ENCODE peak calls at places on chromosomes 2 and 18, in four cellular contexts. One of them, this sample, is unnamed.

GRCh38 chr2:54008439-54008838 is 37.6 kb upstream of the PSME4 start:
- DNase-seq in GM23248: no peak
- DNase-seq in mammary epithelial cell: no peak
- DNase-seq in PC-3: no peak
- DNase-seq in this sample: no peak

GRCh38 chr18:21004721-21005120 is 106.9 kb downstream of the ROCK1 start:
- DNase-seq in GM23248: peak; percentile 96
- DNase-seq in mammary epithelial cell: peak; percentile 14
- DNase-seq in PC-3: no peak
- DNase-seq in this sample: peak; percentile 67

GRCh38 chr2:174846218-174846617 is 81.9 kb upstream of the CHRNA1 start:
- DNase-seq in GM23248: peak; percentile 39
- DNase-seq in mammary epithelial cell: peak; percentile 4
- DNase-seq in PC-3: no peak
- DNase-seq in this sample: peak; percentile 60

GRCh38 chr2:174634130-174635014 is 36.8 kb upstream of the WIPF1 start:
- DNase-seq in GM23248: peak; percentile 58
- DNase-seq in mammary epithelial cell: no peak
- DNase-seq in PC-3: no peak
- DNase-seq in this sample: no peak

GRCh38 chr2:85325466-85325811 is 2.4 kb downstream of the TGOLN2 start:
- DNase-seq in GM23248: no peak
- DNase-seq in mammary epithelial cell: no peak
- DNase-seq in PC-3: no peak
- DNase-seq in this sample: no peak

GRCh38 chr2:181106789-181107418 is 126.5 kb downstream of the UBE2E3 start:
- DNase-seq in GM23248: peak; percentile 86
- DNase-seq in mammary epithelial cell: peak; percentile 86
- DNase-seq in PC-3: peak; percentile 88
- DNase-seq in this sample: peak; percentile 94

GRCh38 chr2:227106845-227107759 is 56.9 kb downstream of the COL4A4 start:
- DNase-seq in GM23248: peak; percentile 78
- DNase-seq in mammary epithelial cell: peak; percentile 30
- DNase-seq in PC-3: peak; percentile 81
- DNase-seq in this sample: peak; percentile 52

GRCh38 chr2:216315817-216316603 is 56.3 kb downstream of the MARCHF4 start:
- DNase-seq in GM23248: peak; percentile 87
- DNase-seq in mammary epithelial cell: peak; percentile 71
- DNase-seq in PC-3: peak; percentile 81
- DNase-seq in this sample: peak; percentile 78

GRCh38 chr2:227703961-227704360 is 13.9 kb downstream of the SLC19A3 start:
- DNase-seq in GM23248: peak; percentile 77
- DNase-seq in mammary epithelial cell: peak; percentile 39
- DNase-seq in PC-3: peak; percentile 77
- DNase-seq in this sample: peak; percentile 36

GRCh38 chr2:172062402-172063004 is 22.8 kb upstream of the DLX1 start:
- DNase-seq in GM23248: no peak
- DNase-seq in mammary epithelial cell: no peak
- DNase-seq in PC-3: no peak
- DNase-seq in this sample: no peak

GRCh38 chr2:85737481-85737880 is 16.3 kb upstream of the ATOH8 start:
- DNase-seq in GM23248: peak; percentile 97
- DNase-seq in mammary epithelial cell: peak; percentile 41
- DNase-seq in PC-3: peak; percentile 22
- DNase-seq in this sample: peak; percentile 88

DNA sequence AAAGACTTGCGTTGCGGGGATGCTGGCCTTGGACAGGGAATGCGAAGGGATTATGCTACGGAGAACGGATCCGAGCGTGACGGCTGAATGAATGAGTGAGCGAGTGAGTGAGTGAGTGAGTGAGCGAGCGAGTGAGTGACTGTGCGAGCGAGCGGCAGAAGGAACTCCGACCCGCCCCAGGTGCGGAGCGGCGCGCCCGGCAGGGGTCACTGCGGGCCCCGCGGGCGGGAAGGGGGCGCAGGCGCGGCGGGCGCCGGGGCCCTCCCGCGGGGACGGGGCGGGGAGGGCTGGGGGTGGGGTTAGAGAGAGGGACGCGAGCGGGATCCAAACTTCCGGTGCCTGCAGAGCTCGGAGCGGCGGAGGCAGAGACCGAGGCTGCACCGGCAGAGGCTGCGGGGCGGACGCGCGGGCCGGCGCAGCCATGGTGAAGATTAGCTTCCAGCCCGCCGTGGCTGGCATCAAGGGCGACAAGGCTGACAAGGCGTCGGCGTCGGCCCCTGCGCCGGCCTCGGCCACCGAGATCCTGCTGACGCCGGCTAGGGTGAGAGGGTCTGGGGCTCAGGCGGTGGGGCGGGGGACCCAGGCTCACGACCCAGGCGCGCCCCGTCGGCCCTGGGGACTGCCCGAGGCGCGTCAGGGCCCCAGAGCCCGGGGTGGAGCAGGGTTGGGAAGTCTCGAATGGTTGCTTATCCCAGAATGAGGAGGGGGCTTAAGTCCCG is at the start of gene ITM2C:
- DNase-seq in GM23248: peak; percentile 70
- DNase-seq in mammary epithelial cell: peak; percentile 53
- DNase-seq in PC-3: peak; percentile 76
- DNase-seq in this sample: peak; percentile 66
- H3K9ac ChIP-seq in GM23248: peak within 1 kb of the TSS; percentile 60
- H3K9ac ChIP-seq in mammary epithelial cell: no peak within 1 kb of the TSS
- H3K9ac ChIP-seq in PC-3: peak within 1 kb of the TSS; percentile 75
- H3K9ac ChIP-seq in this sample: peak within 1 kb of the TSS; percentile 74

DNA sequence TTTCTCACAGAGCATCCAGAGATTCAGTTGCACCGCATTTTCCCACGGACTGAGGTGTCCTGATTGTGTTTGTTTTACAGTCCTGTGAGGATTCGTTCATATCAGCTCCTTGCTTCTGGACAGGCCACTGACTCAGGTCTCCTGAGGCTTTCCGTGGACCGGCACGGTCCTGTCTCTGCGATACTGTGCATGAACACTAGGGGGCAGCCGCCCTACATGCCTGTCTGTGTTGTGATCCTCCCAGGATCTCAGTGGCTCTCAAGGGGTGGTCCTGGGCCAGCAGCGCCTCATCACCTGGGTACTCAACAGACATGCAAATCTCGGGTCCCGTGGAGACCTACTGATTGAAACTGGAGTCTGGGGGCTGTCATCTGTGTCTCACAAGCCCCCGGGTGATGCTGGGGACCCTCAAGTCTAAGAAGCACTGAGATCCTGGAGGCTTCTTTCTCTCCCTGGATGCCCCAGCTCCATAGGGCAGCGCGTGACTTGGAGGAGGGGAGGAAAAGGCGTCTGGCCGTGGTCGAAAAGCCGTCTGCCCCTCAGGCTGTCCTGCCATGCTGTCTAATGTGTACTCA is 28.9 kb downstream of the IL1R2 start:
- DNase-seq in GM23248: peak; percentile 89
- DNase-seq in mammary epithelial cell: peak; percentile 71
- DNase-seq in PC-3: peak; percentile 91
- DNase-seq in this sample: peak; percentile 76
- H3K9ac ChIP-seq in GM23248: peak overlapping the region; percentile 53
- H3K9ac ChIP-seq in mammary epithelial cell: peak overlapping the region; percentile 13
- H3K9ac ChIP-seq in PC-3: no peak overlapping the region
- H3K9ac ChIP-seq in this sample: no peak overlapping the region

GRCh38 chr2:28352726-28353125 is 39.9 kb upstream of the FOSL2 start:
- DNase-seq in GM23248: no peak
- DNase-seq in mammary epithelial cell: no peak
- DNase-seq in PC-3: no peak
- DNase-seq in this sample: no peak
- H3K9ac ChIP-seq in GM23248: no peak overlapping the region
- H3K9ac ChIP-seq in mammary epithelial cell: no peak overlapping the region
- H3K9ac ChIP-seq in PC-3: no peak overlapping the region
- H3K9ac ChIP-seq in this sample: no peak overlapping the region

GRCh38 chr2:197504000-197504399 is 3.8 kb downstream of the HSPE1 start:
- DNase-seq in GM23248: no peak
- DNase-seq in mammary epithelial cell: no peak
- DNase-seq in PC-3: no peak
- DNase-seq in this sample: no peak

GRCh38 chr2:197504512-197504911 is 4.3 kb downstream of the HSPE1 start:
- DNase-seq in GM23248: no peak
- DNase-seq in mammary epithelial cell: no peak
- DNase-seq in PC-3: no peak
- DNase-seq in this sample: no peak

GRCh38 chr2:197500503-197501179 is 462 bp downstream of the HSPE1 start:
- DNase-seq in GM23248: peak; percentile 43
- DNase-seq in mammary epithelial cell: peak; percentile 18
- DNase-seq in PC-3: no peak
- DNase-seq in this sample: peak; percentile 24

GRCh38 chr2:197502201-197502600 is 2.0 kb downstream of the HSPE1 start:
- DNase-seq in GM23248: no peak
- DNase-seq in mammary epithelial cell: no peak
- DNase-seq in PC-3: no peak
- DNase-seq in this sample: no peak

DNA sequence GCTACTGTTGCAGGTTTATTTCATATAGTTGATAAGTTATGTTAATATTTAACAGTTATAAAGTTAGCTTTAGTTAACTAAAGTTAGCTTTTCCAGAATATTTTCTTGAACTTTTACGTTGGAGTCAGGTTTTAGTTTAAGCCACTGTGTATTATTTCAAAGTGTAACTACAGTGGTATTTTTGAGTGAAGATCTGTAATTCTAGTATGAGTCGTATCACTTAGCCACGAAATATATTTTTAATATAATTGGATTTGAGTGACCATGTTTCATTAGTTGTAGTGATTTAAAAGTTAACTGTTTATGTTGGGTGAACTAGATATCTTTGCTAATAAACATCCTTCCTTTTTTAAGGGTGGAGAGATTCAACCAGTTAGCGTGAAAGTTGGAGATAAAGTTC is 2.5 kb downstream of the HSPE1 start:
- DNase-seq in GM23248: no peak
- DNase-seq in mammary epithelial cell: no peak
- DNase-seq in PC-3: no peak
- DNase-seq in this sample: no peak
- H3K9ac ChIP-seq in GM23248: peak overlapping the region; percentile 25
- H3K9ac ChIP-seq in mammary epithelial cell: no peak overlapping the region
- H3K9ac ChIP-seq in PC-3: peak overlapping the region; percentile 98
- H3K9ac ChIP-seq in this sample: no peak overlapping the region

This sample was measured in fibroblast of lung.